ENCODE peak calls at places on chromosomes 3 and 15, in four cellular contexts. X, W, D and R are unnamed samples.

GRCh38 chr15:79738198-79738597 is 158.6 kb downstream of the MTHFS start:
- DNase-seq in W (no peak), D (no peak), X (no peak), R (no peak)

GRCh38 chr3:187368251-187368733 is at the start of gene RTP4:
- DNase-seq in D (peak; percentile 50), W (no peak), X (peak; percentile 5), R (peak; percentile 32)

GRCh38 chr3:168123211-168124173 is 27.8 kb upstream of the GOLIM4 start:
- DNase-seq in W (no peak), X (no peak), D (peak; percentile 65), R (no peak)

GRCh38 chr3:179324270-179324754 is 1.5 kb downstream of the ZNF639 start:
- DNase-seq in W (no peak), X (no peak), D (peak; percentile 58), R (no peak)

GRCh38 chr3:102112706-102113230 is 263.5 kb downstream of the NFKBIZ start:
- DNase-seq in D (no peak), W (no peak), X (no peak), R (no peak)

GRCh38 chr3:136653628-136654027 is 98.5 kb downstream of the STAG1 start:
- DNase-seq in X (no peak), W (no peak), D (no peak), R (no peak)

GRCh38 chr15:79897701-79898113 is 893 bp upstream of the MTHFS start:
- DNase-seq in X (no peak), W (no peak), D (no peak), R (no peak)

GRCh38 chr3:2856062-2856792 is 253.9 kb downstream of the IL5RA start:
- DNase-seq in D (no peak), X (no peak), W (no peak), R (no peak)

GRCh38 chr3:37054370-37054769 is 61.1 kb downstream of the MLH1 start:
- DNase-seq in W (no peak), D (peak; percentile 82), X (no peak), R (no peak)

GRCh38 chr3:65052101-65052500 is 364.3 kb upstream of the ADAMTS9 start:
- DNase-seq in D (no peak), X (no peak), W (no peak), R (no peak)

GRCh38 chr3:141305436-141305835 is 62.9 kb upstream of the ZBTB38 start:
- DNase-seq in X (no peak), D (peak; percentile 47), W (no peak), R (peak; percentile 33)

GRCh38 chr3:194166682-194167479 is 30.9 kb downstream of the HES1 start:
- DNase-seq in X (no peak), W (no peak), D (no peak), R (no peak)

GRCh38 chr15:69903476-69904295 is 194.0 kb downstream of the TLE3 start:
- DNase-seq in W (no peak), X (no peak), D (peak; percentile 75), R (no peak)

GRCh38 chr3:122074621-122075265 is 19.6 kb downstream of the CD86 start:
- DNase-seq in W (no peak), D (no peak), X (no peak), R (no peak)

GRCh38 chr3:151838574-151839312 is 24.8 kb downstream of the AADAC start:
- DNase-seq in D (peak; percentile 94), W (no peak), X (no peak), R (peak; percentile 78)

GRCh38 chr3:51933471-51934138 is 8.1 kb downstream of the RRP9 start:
- DNase-seq in X (no peak), W (no peak), D (no peak), R (peak; percentile 11)

GRCh38 chr3:111881480-111881879 is 22.4 kb downstream of the PHLDB2 start:
- DNase-seq in X (no peak), D (no peak), W (no peak), R (no peak)

GRCh38 chr3:66139415-66139814 is 81.4 kb upstream of the SLC25A26 start:
- DNase-seq in W (no peak), D (no peak), X (no peak), R (no peak)

GRCh38 chr3:155385896-155386295 is 92.4 kb upstream of the STRIT1 start:
- DNase-seq in X (no peak), D (peak; percentile 16), W (no peak), R (no peak)

GRCh38 chr15:61459785-61460707 is 230.9 kb upstream of the RORA start:
- DNase-seq in D (peak; percentile 1), W (no peak), X (no peak), R (no peak)

GRCh38 chr3:124563376-124563775 is 166.9 kb upstream of the UMPS start:
- DNase-seq in X (no peak), W (no peak), D (no peak), R (no peak)

GRCh38 chr3:142909282-142909681 is 20.4 kb upstream of the PCOLCE2 start:
- DNase-seq in W (no peak), D (no peak), X (no peak), R (no peak)

GRCh38 chr3:107657971-107658370 is 135.2 kb downstream of the BBX start:
- DNase-seq in W (no peak), D (peak; percentile 66), X (no peak), R (no peak)

GRCh38 chr15:94026458-94026967 is 204.8 kb upstream of the MCTP2 start:
- DNase-seq in W (no peak), X (no peak), D (no peak), R (no peak)

GRCh38 chr3:186909078-186909853 is 21.1 kb upstream of the ST6GAL1 start:
- DNase-seq in D (no peak), X (peak; percentile 47), W (peak; percentile 6), R (no peak)

GRCh38 chr3:12222765-12223485 is 64.2 kb upstream of the TIMP4 start:
- DNase-seq in W (no peak), D (peak; percentile 90), X (no peak), R (no peak)

GRCh38 chr3:8473029-8473428 is 28.6 kb upstream of the LMCD1 start:
- DNase-seq in X (no peak), W (no peak), D (no peak), R (no peak)

GRCh38 chr15:56353119-56353518 is 12.1 kb upstream of the TEX9 start:
- DNase-seq in W (no peak), D (peak; percentile 9), X (no peak), R (no peak)

GRCh38 chr15:64379216-64379960 is 1.9 kb downstream of the PCLAF start:
- DNase-seq in W (no peak), D (peak; percentile 12), X (no peak), R (no peak)
- H3K4me3 ChIP-seq in W (no peak overlapping the region), D (no peak overlapping the region), X (no peak overlapping the region), R (no peak overlapping the region)

DNA sequence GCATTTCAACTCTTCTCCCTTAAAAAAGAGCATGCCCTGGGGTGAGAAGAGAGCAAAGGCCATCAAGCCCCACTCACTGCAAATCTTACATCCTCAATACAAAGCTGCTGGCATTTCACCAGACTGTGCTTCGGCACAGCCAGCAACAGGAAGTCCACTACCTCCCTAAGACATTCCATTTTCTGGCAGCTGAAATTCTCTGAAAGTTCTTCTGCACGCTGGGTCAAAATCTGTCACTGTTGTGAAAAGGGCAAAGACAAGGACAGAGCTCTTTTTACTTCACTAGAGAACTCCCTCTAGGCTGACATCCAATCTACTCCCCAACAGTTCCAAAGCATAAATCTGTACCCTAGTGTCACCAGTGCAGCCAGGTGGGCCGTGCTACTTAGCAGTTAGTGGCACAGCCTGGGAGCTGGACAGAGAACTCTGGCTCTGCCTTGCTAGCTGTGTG is 6.3 kb downstream of the MTMR10 start:
- DNase-seq in X (no peak), D (peak; percentile 53), W (no peak), R (peak; percentile 43)
- H3K36me3 ChIP-seq in X (peaks cover 40% of the 10 kb centered on the region), D (peaks cover 51% of the 10 kb centered on the region), W (peaks cover 73% of the 10 kb centered on the region), R (no peaks in the 10 kb centered on the region)

DNA sequence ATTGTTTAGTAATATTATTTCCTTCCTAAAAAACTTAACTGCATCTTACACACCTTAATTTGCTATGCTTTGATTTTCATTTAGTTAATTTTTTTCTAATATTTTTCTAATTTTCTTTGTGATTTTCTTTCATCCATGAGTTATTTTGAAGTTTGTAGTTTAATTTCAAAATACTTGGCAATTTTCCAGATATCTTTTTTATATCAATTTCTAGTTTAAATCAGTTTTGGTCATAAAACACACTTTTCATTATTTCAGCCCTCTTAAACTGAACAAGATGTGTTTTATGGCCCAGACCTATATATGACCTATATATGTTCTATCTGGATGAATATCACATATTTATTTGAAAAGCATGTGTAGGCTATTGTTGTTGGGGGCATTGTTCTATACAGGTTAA is 759.9 kb upstream of the SGO1 start:
- DNase-seq in D (no peak), W (no peak), X (no peak), R (no peak)
- H3K9me3 ChIP-seq in D (peaks cover 5% of the 10 kb centered on the region), W (no peaks in the 10 kb centered on the region), X (no peaks in the 10 kb centered on the region), R (no peaks in the 10 kb centered on the region)

GRCh38 chr15:98826658-98827057 is 178.3 kb downstream of the IGF1R start:
- DNase-seq in D (no peak), W (no peak), X (no peak), R (no peak)

GRCh38 chr15:98817745-98818144 is 169.4 kb downstream of the IGF1R start:
- DNase-seq in W (no peak), X (no peak), D (no peak), R (no peak)

GRCh38 chr15:98824595-98824994 is 176.3 kb downstream of the IGF1R start:
- DNase-seq in X (no peak), W (no peak), D (no peak), R (no peak)

DNA sequence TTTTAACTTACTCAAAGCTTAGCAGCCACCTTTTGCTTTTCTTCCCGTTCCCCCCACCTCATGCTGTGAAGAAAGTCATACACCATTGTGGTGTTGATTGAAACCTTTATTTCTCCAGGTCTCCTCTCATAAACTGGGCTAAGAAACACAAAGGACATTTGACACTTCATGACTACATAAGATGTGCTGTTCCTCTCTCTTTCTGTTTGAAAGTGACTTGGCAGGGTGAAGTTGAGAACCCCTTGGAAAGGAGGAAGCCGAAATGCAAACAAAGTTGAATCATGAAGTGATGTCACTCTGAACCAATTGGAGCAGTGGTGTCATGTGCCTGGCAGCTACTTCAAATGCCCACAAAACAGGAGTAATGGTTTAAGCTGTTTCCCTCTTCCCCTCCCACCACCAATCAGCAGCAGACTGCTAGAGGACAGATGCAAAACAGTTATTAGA is 174.7 kb downstream of the IGF1R start:
- DNase-seq in D (peak; percentile 52), W (no peak), X (no peak), R (no peak)
- H3K4me3 ChIP-seq in D (no peak overlapping the region), W (no peak overlapping the region), X (no peak overlapping the region), R (no peak overlapping the region)